ENCODE peak calls at places on chromosomes 11 and 22, in nine cellular contexts. One of them, this sample, is unnamed.

GRCh38 chr22:49817359-49817758 is 10.3 kb downstream of the BRD1 start:
- DNase-seq in spleen: no peak
- DNase-seq in prostate gland: no peak
- DNase-seq in body of pancreas: no peak
- DNase-seq in HCT116: no peak
- DNase-seq in Peyer's patch: no peak
- DNase-seq in sigmoid colon: no peak
- DNase-seq in cardiac muscle cell: no peak
- DNase-seq in lower lobe of right lung: peak; percentile 17
- DNase-seq in this sample: peak; percentile 18

GRCh38 chr11:914204-914603 is 3.6 kb upstream of the CHID1 start:
- DNase-seq in spleen: peak; percentile 77
- DNase-seq in prostate gland: no peak
- DNase-seq in body of pancreas: no peak
- DNase-seq in HCT116: no peak
- DNase-seq in Peyer's patch: no peak
- DNase-seq in sigmoid colon: no peak
- DNase-seq in cardiac muscle cell: no peak
- DNase-seq in lower lobe of right lung: no peak
- DNase-seq in this sample: no peak

GRCh38 chr11:130122141-130122575 is 37.4 kb upstream of the ST14 start:
- DNase-seq in spleen: no peak
- DNase-seq in prostate gland: no peak
- DNase-seq in body of pancreas: no peak
- DNase-seq in HCT116: peak; percentile 60
- DNase-seq in Peyer's patch: no peak
- DNase-seq in sigmoid colon: no peak
- DNase-seq in cardiac muscle cell: no peak
- DNase-seq in lower lobe of right lung: no peak
- DNase-seq in this sample: no peak

GRCh38 chr11:59394186-59394585 is 32.0 kb downstream of the OR5A2 start:
- DNase-seq in spleen: no peak
- DNase-seq in prostate gland: no peak
- DNase-seq in body of pancreas: no peak
- DNase-seq in HCT116: no peak
- DNase-seq in Peyer's patch: no peak
- DNase-seq in sigmoid colon: no peak
- DNase-seq in cardiac muscle cell: no peak
- DNase-seq in lower lobe of right lung: no peak
- DNase-seq in this sample: no peak

GRCh38 chr22:44168206-44168605 is 12.5 kb upstream of the PARVG start:
- DNase-seq in spleen: peak; percentile 59
- DNase-seq in prostate gland: no peak
- DNase-seq in body of pancreas: no peak
- DNase-seq in HCT116: no peak
- DNase-seq in Peyer's patch: no peak
- DNase-seq in sigmoid colon: no peak
- DNase-seq in cardiac muscle cell: no peak
- DNase-seq in lower lobe of right lung: no peak
- DNase-seq in this sample: no peak

GRCh38 chr11:101129203-101129943 is at the start of gene PGR:
- DNase-seq in spleen: no peak
- DNase-seq in prostate gland: peak; percentile 8
- DNase-seq in body of pancreas: peak; percentile 13
- DNase-seq in HCT116: no peak
- DNase-seq in Peyer's patch: peak; percentile 34
- DNase-seq in sigmoid colon: no peak
- DNase-seq in cardiac muscle cell: peak; percentile 41
- DNase-seq in lower lobe of right lung: peak; percentile 49
- DNase-seq in this sample: peak; percentile 14

GRCh38 chr11:107857550-107858216 is 904 bp downstream of the SLC35F2 start:
- DNase-seq in spleen: no peak
- DNase-seq in prostate gland: no peak
- DNase-seq in body of pancreas: no peak
- DNase-seq in HCT116: no peak
- DNase-seq in Peyer's patch: no peak
- DNase-seq in sigmoid colon: peak; percentile 48
- DNase-seq in cardiac muscle cell: peak; percentile 39
- DNase-seq in lower lobe of right lung: no peak
- DNase-seq in this sample: no peak

GRCh38 chr11:96524475-96524874 is 134.7 kb downstream of the JRKL start:
- DNase-seq in spleen: no peak
- DNase-seq in prostate gland: no peak
- DNase-seq in body of pancreas: no peak
- DNase-seq in HCT116: no peak
- DNase-seq in Peyer's patch: no peak
- DNase-seq in sigmoid colon: no peak
- DNase-seq in cardiac muscle cell: peak; percentile 40
- DNase-seq in lower lobe of right lung: no peak
- DNase-seq in this sample: no peak

GRCh38 chr11:65448418-65449196 is 26.0 kb downstream of the NEAT1 start:
- DNase-seq in spleen: no peak
- DNase-seq in prostate gland: no peak
- DNase-seq in body of pancreas: no peak
- DNase-seq in HCT116: no peak
- DNase-seq in Peyer's patch: no peak
- DNase-seq in sigmoid colon: peak; percentile 70
- DNase-seq in cardiac muscle cell: no peak
- DNase-seq in lower lobe of right lung: no peak
- DNase-seq in this sample: peak; percentile 78

DNA sequence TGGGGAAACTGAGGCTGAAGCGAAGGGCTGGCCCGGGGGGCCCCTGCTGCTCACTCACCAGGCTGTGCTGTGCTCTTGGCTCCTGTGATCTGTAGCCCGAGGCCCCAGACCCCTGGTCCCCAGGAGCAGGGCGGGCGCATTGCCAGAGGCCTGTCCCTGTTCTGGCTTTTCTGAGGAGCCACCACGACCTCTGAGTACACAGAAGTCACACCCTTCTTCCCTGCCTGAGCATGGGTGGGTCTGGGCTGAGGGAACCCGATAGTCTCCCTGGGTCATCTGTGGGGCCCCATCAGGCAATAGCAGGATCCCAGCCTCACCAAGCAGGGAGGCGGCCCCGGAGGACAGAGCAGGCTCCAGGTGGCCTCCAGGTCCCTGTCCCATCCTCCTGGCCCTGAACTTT is 5.1 kb downstream of the CASTOR1 start:
- DNase-seq in spleen: no peak
- DNase-seq in prostate gland: no peak
- DNase-seq in body of pancreas: no peak
- DNase-seq in HCT116: no peak
- DNase-seq in Peyer's patch: no peak
- DNase-seq in sigmoid colon: no peak
- DNase-seq in cardiac muscle cell: no peak
- DNase-seq in lower lobe of right lung: no peak
- DNase-seq in this sample: no peak
- H3K4me1 ChIP-seq in spleen: peaks cover 13% of the 10 kb centered on the region
- H3K4me1 ChIP-seq in prostate gland: no peaks in the 10 kb centered on the region
- H3K4me1 ChIP-seq in body of pancreas: peaks cover 13% of the 10 kb centered on the region
- H3K4me1 ChIP-seq in HCT116: peaks cover 36% of the 10 kb centered on the region
- H3K4me1 ChIP-seq in Peyer's patch: peaks cover 19% of the 10 kb centered on the region
- H3K4me1 ChIP-seq in sigmoid colon: peaks cover 15% of the 10 kb centered on the region
- H3K4me1 ChIP-seq in cardiac muscle cell: peaks cover 7% of the 10 kb centered on the region
- H3K4me1 ChIP-seq in lower lobe of right lung: peaks cover 27% of the 10 kb centered on the region
- H3K4me1 ChIP-seq in this sample: peaks cover 11% of the 10 kb centered on the region

GRCh38 chr11:12376259-12376971 is 956 bp upstream of the PARVA start:
- DNase-seq in spleen: no peak
- DNase-seq in prostate gland: no peak
- DNase-seq in body of pancreas: peak; percentile 87
- DNase-seq in HCT116: no peak
- DNase-seq in Peyer's patch: no peak
- DNase-seq in sigmoid colon: peak; percentile 93
- DNase-seq in cardiac muscle cell: no peak
- DNase-seq in lower lobe of right lung: no peak
- DNase-seq in this sample: peak; percentile 72
- H3K9me3 ChIP-seq in spleen: no peaks in the 10 kb centered on the region
- H3K9me3 ChIP-seq in prostate gland: no peaks in the 10 kb centered on the region
- H3K9me3 ChIP-seq in body of pancreas: no peaks in the 10 kb centered on the region
- H3K9me3 ChIP-seq in HCT116: no peaks in the 10 kb centered on the region
- H3K9me3 ChIP-seq in Peyer's patch: no peaks in the 10 kb centered on the region
- H3K9me3 ChIP-seq in sigmoid colon: no peaks in the 10 kb centered on the region
- H3K9me3 ChIP-seq in cardiac muscle cell: no peaks in the 10 kb centered on the region
- H3K9me3 ChIP-seq in lower lobe of right lung: no peaks in the 10 kb centered on the region
- H3K9me3 ChIP-seq in this sample: no peaks in the 10 kb centered on the region

GRCh38 chr11:102405501-102405900 is 47.1 kb downstream of the TMEM123 start:
- DNase-seq in spleen: no peak
- DNase-seq in prostate gland: no peak
- DNase-seq in body of pancreas: no peak
- DNase-seq in HCT116: no peak
- DNase-seq in Peyer's patch: no peak
- DNase-seq in sigmoid colon: no peak
- DNase-seq in cardiac muscle cell: no peak
- DNase-seq in lower lobe of right lung: no peak
- DNase-seq in this sample: no peak

GRCh38 chr11:102408339-102408738 is 44.2 kb downstream of the TMEM123 start:
- DNase-seq in spleen: no peak
- DNase-seq in prostate gland: no peak
- DNase-seq in body of pancreas: no peak
- DNase-seq in HCT116: no peak
- DNase-seq in Peyer's patch: no peak
- DNase-seq in sigmoid colon: no peak
- DNase-seq in cardiac muscle cell: no peak
- DNase-seq in lower lobe of right lung: no peak
- DNase-seq in this sample: no peak

GRCh38 chr11:102402556-102402955 is 50.0 kb downstream of the TMEM123 start:
- DNase-seq in spleen: no peak
- DNase-seq in prostate gland: no peak
- DNase-seq in body of pancreas: no peak
- DNase-seq in HCT116: no peak
- DNase-seq in Peyer's patch: no peak
- DNase-seq in sigmoid colon: no peak
- DNase-seq in cardiac muscle cell: no peak
- DNase-seq in lower lobe of right lung: no peak
- DNase-seq in this sample: no peak

GRCh38 chr11:102407901-102408300 is 44.7 kb downstream of the TMEM123 start:
- DNase-seq in spleen: no peak
- DNase-seq in prostate gland: no peak
- DNase-seq in body of pancreas: no peak
- DNase-seq in HCT116: no peak
- DNase-seq in Peyer's patch: no peak
- DNase-seq in sigmoid colon: no peak
- DNase-seq in cardiac muscle cell: no peak
- DNase-seq in lower lobe of right lung: no peak
- DNase-seq in this sample: no peak

GRCh38 chr11:102406099-102406498 is 46.5 kb downstream of the TMEM123 start:
- DNase-seq in spleen: no peak
- DNase-seq in prostate gland: no peak
- DNase-seq in body of pancreas: no peak
- DNase-seq in HCT116: no peak
- DNase-seq in Peyer's patch: no peak
- DNase-seq in sigmoid colon: no peak
- DNase-seq in cardiac muscle cell: no peak
- DNase-seq in lower lobe of right lung: no peak
- DNase-seq in this sample: no peak
- H3K4me1 ChIP-seq in spleen: no peaks in the 10 kb centered on the region
- H3K4me1 ChIP-seq in prostate gland: no peaks in the 10 kb centered on the region
- H3K4me1 ChIP-seq in body of pancreas: no peaks in the 10 kb centered on the region
- H3K4me1 ChIP-seq in HCT116: peaks cover 4% of the 10 kb centered on the region
- H3K4me1 ChIP-seq in Peyer's patch: no peaks in the 10 kb centered on the region
- H3K4me1 ChIP-seq in sigmoid colon: peaks cover 40% of the 10 kb centered on the region
- H3K4me1 ChIP-seq in cardiac muscle cell: peaks cover 8% of the 10 kb centered on the region
- H3K4me1 ChIP-seq in lower lobe of right lung: peaks cover 13% of the 10 kb centered on the region
- H3K4me1 ChIP-seq in this sample: no peaks in the 10 kb centered on the region

DNA sequence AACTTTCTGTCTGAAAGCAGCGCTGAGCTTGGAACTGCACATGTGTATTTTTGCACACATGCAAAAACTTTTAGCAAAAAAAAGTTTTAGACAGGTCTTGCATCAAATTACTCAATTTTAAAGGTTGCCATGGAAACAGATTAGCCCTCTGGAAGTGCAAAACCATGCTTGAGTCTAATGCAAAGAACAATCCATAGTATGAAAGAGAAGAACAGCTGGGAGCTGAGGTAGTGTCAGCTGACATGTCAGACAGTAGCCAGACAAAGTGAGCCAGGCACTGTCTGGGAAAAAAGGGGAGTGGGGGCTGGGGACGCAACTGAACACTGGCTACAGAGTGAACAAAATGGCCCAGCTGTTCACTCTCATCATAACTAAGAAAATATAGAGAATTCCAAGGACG is 434.3 kb upstream of the FAT3 start:
- DNase-seq in spleen: no peak
- DNase-seq in prostate gland: no peak
- DNase-seq in body of pancreas: no peak
- DNase-seq in HCT116: no peak
- DNase-seq in Peyer's patch: no peak
- DNase-seq in sigmoid colon: no peak
- DNase-seq in cardiac muscle cell: peak; percentile 52
- DNase-seq in lower lobe of right lung: no peak
- DNase-seq in this sample: no peak
- H3K9me3 ChIP-seq in spleen: no peaks in the 10 kb centered on the region
- H3K9me3 ChIP-seq in prostate gland: no peaks in the 10 kb centered on the region
- H3K9me3 ChIP-seq in body of pancreas: no peaks in the 10 kb centered on the region
- H3K9me3 ChIP-seq in HCT116: peaks cover 15% of the 10 kb centered on the region
- H3K9me3 ChIP-seq in Peyer's patch: no peaks in the 10 kb centered on the region
- H3K9me3 ChIP-seq in sigmoid colon: no peaks in the 10 kb centered on the region
- H3K9me3 ChIP-seq in cardiac muscle cell: no peaks in the 10 kb centered on the region
- H3K9me3 ChIP-seq in lower lobe of right lung: no peaks in the 10 kb centered on the region
- H3K9me3 ChIP-seq in this sample: no peaks in the 10 kb centered on the region

GRCh38 chr11:68503792-68504191 is 43.2 kb downstream of the PPP6R3 start:
- DNase-seq in spleen: no peak
- DNase-seq in prostate gland: no peak
- DNase-seq in body of pancreas: no peak
- DNase-seq in HCT116: no peak
- DNase-seq in Peyer's patch: no peak
- DNase-seq in sigmoid colon: no peak
- DNase-seq in cardiac muscle cell: no peak
- DNase-seq in lower lobe of right lung: peak; percentile 79
- DNase-seq in this sample: no peak
- H3K4me1 ChIP-seq in spleen: peaks cover 57% of the 10 kb centered on the region
- H3K4me1 ChIP-seq in prostate gland: peaks cover 3% of the 10 kb centered on the region
- H3K4me1 ChIP-seq in body of pancreas: peaks cover 55% of the 10 kb centered on the region
- H3K4me1 ChIP-seq in HCT116: no peaks in the 10 kb centered on the region
- H3K4me1 ChIP-seq in Peyer's patch: peaks cover 57% of the 10 kb centered on the region
- H3K4me1 ChIP-seq in sigmoid colon: peaks cover 95% of the 10 kb centered on the region
- H3K4me1 ChIP-seq in cardiac muscle cell: peaks cover 55% of the 10 kb centered on the region
- H3K4me1 ChIP-seq in lower lobe of right lung: peaks cover 94% of the 10 kb centered on the region
- H3K4me1 ChIP-seq in this sample: peaks cover 98% of the 10 kb centered on the region

DNA sequence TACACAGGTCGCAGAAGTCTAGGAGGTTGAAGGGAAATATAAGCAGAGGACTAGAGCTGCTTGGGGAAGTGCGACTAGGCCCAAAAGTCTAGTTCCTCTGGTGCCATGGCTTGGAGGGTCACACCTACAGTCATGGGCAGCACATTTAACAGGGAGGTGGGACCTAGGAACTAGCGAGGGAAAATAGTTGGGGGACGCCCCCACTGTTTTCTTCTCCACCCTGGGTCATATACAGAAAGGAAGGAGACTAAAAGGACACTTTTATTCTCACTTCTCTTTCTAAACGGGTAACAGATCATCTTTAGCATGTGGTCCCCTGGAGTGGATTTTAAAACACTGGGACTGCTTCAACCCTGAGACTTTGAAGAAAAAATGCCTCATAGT is 16.6 kb downstream of the APIP start:
- DNase-seq in spleen: no peak
- DNase-seq in prostate gland: no peak
- DNase-seq in body of pancreas: no peak
- DNase-seq in HCT116: no peak
- DNase-seq in Peyer's patch: no peak
- DNase-seq in sigmoid colon: no peak
- DNase-seq in cardiac muscle cell: no peak
- DNase-seq in lower lobe of right lung: no peak
- DNase-seq in this sample: no peak
- H3K9me3 ChIP-seq in spleen: peaks cover 74% of the 10 kb centered on the region
- H3K9me3 ChIP-seq in prostate gland: no peaks in the 10 kb centered on the region
- H3K9me3 ChIP-seq in body of pancreas: no peaks in the 10 kb centered on the region
- H3K9me3 ChIP-seq in HCT116: no peaks in the 10 kb centered on the region
- H3K9me3 ChIP-seq in Peyer's patch: peaks cover 29% of the 10 kb centered on the region
- H3K9me3 ChIP-seq in sigmoid colon: no peaks in the 10 kb centered on the region
- H3K9me3 ChIP-seq in cardiac muscle cell: no peaks in the 10 kb centered on the region
- H3K9me3 ChIP-seq in lower lobe of right lung: peaks cover 36% of the 10 kb centered on the region
- H3K9me3 ChIP-seq in this sample: peaks cover 14% of the 10 kb centered on the region